ENCODE peak calls at places on chromosome 21, in seven cellular contexts. N is hepatocyte, Z is neural progenitor cell, R is GM23248, D is GM23338, I is PC-3, L is SK-N-SH. E is an unnamed sample.

GRCh38 chr21:45352621-45353125 is 52.3 kb upstream of the COL18A1 start:
- DNase-seq in N (no peak), Z (no peak), R (no peak), D (no peak), I (no peak), L (peak), E (no peak)

GRCh38 chr21:45304945-45305344 is 17.2 kb upstream of the POFUT2 start:
- DNase-seq in N (no peak), Z (no peak), R (no peak), D (no peak), I (no peak), L (no peak), E (no peak)

GRCh38 chr21:25127007-25127406 is 480.3 kb downstream of the MRPL39 start:
- DNase-seq in N (no peak), Z (no peak), R (no peak), D (no peak), I (no peak), L (no peak), E (no peak)

GRCh38 chr21:45536301-45537081 is 5.7 kb downstream of the SLC19A1 start:
- DNase-seq in N (no peak), Z (peak), R (no peak), D (no peak), I (no peak), L (no peak), E (no peak)

GRCh38 chr21:41152149-41152548 is 15.8 kb upstream of the BACE2 start:
- DNase-seq in N (no peak), Z (no peak), R (no peak), D (no peak), I (no peak), L (no peak), E (no peak)

GRCh38 chr21:45990741-45991605 is 9.4 kb downstream of the COL6A1 start:
- DNase-seq in N (no peak), Z (no peak), R (no peak), D (no peak), I (no peak), L (no peak), E (no peak)

GRCh38 chr21:28396421-28396820 is 596.3 kb downstream of the LTN1 start:
- DNase-seq in N (no peak), Z (no peak), R (no peak), D (no peak), I (no peak), L (no peak), E (peak)

GRCh38 chr21:41460578-41461527 is 34.8 kb downstream of the MX1 start:
- DNase-seq in N (peak), Z (peak), R (peak), D (peak), I (peak), L (peak), E (peak)

GRCh38 chr21:45393833-45394638 is 10.9 kb upstream of the COL18A1 start:
- DNase-seq in N (no peak), Z (no peak), R (no peak), D (no peak), I (no peak), L (no peak), E (no peak)

GRCh38 chr21:42003051-42003461 is 7.1 kb downstream of the ZBTB21 start:
- DNase-seq in N (no peak), Z (no peak), R (peak), D (no peak), I (peak), L (no peak), E (no peak)

GRCh38 chr21:42563261-42564045 is 49.8 kb downstream of the SLC37A1 start:
- DNase-seq in N (no peak), Z (no peak), R (no peak), D (no peak), I (no peak), L (no peak), E (no peak)

GRCh38 chr21:25039461-25040380 is 567.6 kb downstream of the MRPL39 start:
- DNase-seq in N (no peak), Z (peak), R (no peak), D (peak), I (peak), L (no peak), E (no peak)

GRCh38 chr21:29034678-29035077 is 10.2 kb downstream of the USP16 start:
- DNase-seq in N (no peak), Z (no peak), R (no peak), D (no peak), I (no peak), L (no peak), E (no peak)

GRCh38 chr21:42199488-42200463 is 19.2 kb upstream of the ABCG1 start:
- DNase-seq in N (peak), Z (no peak), R (peak), D (no peak), I (peak), L (no peak), E (peak)

GRCh38 chr21:46171996-46172862 is 12.0 kb downstream of the SPATC1L start:
- DNase-seq in N (no peak), Z (no peak), R (no peak), D (no peak), I (no peak), L (no peak), E (peak)

DNA sequence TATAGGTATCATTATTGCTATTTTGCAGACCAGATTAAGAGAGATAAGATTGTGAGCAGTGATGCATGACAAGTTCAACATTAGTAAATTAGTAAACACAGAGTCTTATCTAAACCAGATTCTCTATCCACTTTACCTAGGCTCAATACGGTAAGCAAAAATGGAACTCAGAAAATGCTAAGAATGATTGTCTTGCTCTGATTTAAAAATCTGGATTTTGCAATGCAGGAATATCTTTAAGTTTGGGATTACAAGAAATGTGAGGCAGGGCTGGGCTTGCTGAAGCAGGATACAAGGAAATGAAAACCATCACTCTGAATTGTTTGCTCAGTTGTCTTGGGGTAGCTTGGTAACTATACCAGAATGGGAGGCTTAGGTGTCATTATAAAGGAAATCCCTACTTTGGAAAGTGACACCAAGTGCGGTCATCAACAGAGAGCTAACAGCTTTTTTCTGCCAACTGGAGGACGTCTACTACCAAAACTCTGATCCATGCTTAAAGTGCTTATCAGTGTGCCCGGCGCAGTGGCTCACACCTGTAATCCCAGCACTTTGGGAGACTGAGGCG is 332.7 kb upstream of the RUNX1 start:
- DNase-seq in N (no peak), Z (no peak), R (no peak), D (no peak), I (no peak), L (no peak), E (no peak)
- H3K4me3 ChIP-seq in N (no peak), Z (no peak), R (no peak), D (no peak), I (no peak), L (no peak), E (no peak)

GRCh38 chr21:34880401-34880800 is 168.7 kb downstream of the RUNX1 start:
- DNase-seq in N (no peak), Z (no peak), R (no peak), D (no peak), I (no peak), L (no peak), E (no peak)

GRCh38 chr21:34878940-34879339 is 170.2 kb downstream of the RUNX1 start:
- DNase-seq in N (no peak), Z (no peak), R (peak), D (no peak), I (peak), L (no peak), E (no peak)

GRCh38 chr21:34875830-34876229 is 173.3 kb downstream of the RUNX1 start:
- DNase-seq in N (no peak), Z (no peak), R (no peak), D (no peak), I (no peak), L (no peak), E (no peak)

GRCh38 chr21:34877485-34878128 is 171.5 kb downstream of the RUNX1 start:
- DNase-seq in N (peak), Z (no peak), R (no peak), D (no peak), I (peak), L (no peak), E (no peak)

GRCh38 chr21:34878501-34878900 is 170.6 kb downstream of the RUNX1 start:
- DNase-seq in N (no peak), Z (no peak), R (peak), D (no peak), I (peak), L (no peak), E (no peak)
- TF ChIP-seq EZH2phosphoT487 in N (no peak), Z (no peak), R (no peak), D (no peak), I (no peak), L (no peak), E (no peak)

GRCh38 chr21:38123626-38124025 is 133.2 kb upstream of the KCNJ15 start:
- DNase-seq in N (no peak), Z (no peak), R (no peak), D (no peak), I (no peak), L (no peak), E (no peak)

GRCh38 chr21:38119793-38120192 is 137.0 kb upstream of the KCNJ15 start:
- DNase-seq in N (no peak), Z (no peak), R (no peak), D (no peak), I (no peak), L (no peak), E (no peak)

GRCh38 chr21:38115870-38116269 is 140.9 kb upstream of the KCNJ15 start:
- DNase-seq in N (no peak), Z (no peak), R (no peak), D (no peak), I (no peak), L (no peak), E (no peak)

GRCh38 chr21:38121888-38122705 is 134.7 kb upstream of the KCNJ15 start:
- DNase-seq in N (no peak), Z (no peak), R (peak), D (no peak), I (no peak), L (no peak), E (no peak)

GRCh38 chr21:38120984-38121855 is 135.6 kb upstream of the KCNJ15 start:
- DNase-seq in N (no peak), Z (no peak), R (no peak), D (no peak), I (no peak), L (no peak), E (no peak)
- H3K4me3 ChIP-seq in N (no peak), Z (no peak), R (no peak), D (no peak), I (no peak), L (no peak), E (no peak)

DNA sequence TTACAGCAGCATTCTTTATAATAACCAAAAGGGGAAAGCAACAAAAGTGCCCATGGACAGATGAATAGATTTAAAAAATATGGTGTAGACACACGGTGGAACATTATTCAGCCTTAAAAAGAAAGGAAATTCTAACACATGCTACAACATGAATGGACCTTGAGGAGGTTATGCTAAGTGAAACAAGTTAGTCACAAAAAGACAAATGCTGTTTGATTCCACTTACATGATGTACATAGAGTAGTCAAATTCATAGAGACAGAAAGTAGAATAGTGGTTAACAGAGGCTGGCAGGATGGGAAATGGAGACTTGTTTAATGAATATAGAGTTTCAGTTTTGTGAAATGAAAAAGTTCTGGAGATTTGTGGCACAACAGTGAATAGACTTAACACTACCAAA is 151.4 kb downstream of the CYYR1 start:
- DNase-seq in N (no peak), Z (no peak), R (no peak), D (no peak), I (no peak), L (no peak), E (no peak)
- TF ChIP-seq EZH2phosphoT487 in N (no peak), Z (no peak), R (no peak), D (no peak), I (no peak), L (no peak), E (no peak)

DNA sequence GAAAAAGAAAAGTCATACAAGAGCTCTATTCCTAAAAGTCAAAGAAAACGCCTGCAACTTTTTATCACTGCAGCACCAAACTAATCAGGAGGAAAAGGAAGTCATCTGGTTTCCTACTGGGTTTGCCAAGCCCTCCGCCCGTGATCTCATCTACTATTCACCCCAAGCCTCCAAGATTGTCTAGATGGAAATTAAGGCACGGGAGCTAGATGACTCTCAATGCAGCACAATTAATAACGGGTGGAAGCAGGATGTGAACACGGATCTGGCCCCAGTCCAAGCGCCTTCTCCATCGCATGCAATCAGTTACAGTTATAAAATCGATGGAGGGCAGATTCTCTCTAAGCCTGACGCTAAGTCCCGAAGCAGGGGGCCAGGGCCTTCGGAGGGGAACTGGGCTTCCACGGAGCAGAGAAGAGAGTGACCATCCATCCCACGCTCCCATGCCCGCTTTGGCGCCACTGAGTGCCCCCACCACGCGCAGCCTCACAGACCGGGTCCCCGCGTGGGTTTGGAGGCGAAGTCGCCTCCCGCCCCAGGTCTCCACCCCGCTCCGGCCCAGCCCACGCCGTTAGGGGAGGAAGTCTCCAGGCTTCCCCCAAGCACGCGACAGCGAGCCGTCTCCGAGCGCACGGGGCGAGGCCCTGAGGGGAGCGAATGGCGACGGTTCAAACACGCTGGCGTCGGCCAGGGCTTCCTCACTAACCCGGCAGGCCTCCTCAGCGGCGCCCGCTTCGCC is 1.8 kb downstream of the HSF2BP start:
- DNase-seq in N (no peak), Z (no peak), R (peak), D (no peak), I (no peak), L (no peak), E (no peak)
- H3K4me3 ChIP-seq in N (no peak), Z (no peak), R (no peak), D (no peak), I (no peak), L (no peak), E (no peak)

GRCh38 chr21:37369307-37369854 is 2.8 kb downstream of the DYRK1A start:
- DNase-seq in N (no peak), Z (no peak), R (no peak), D (no peak), I (no peak), L (no peak), E (peak)

GRCh38 chr21:37368536-37369279 is 2.1 kb downstream of the DYRK1A start:
- DNase-seq in N (peak), Z (no peak), R (peak), D (no peak), I (peak), L (no peak), E (no peak)

GRCh38 chr21:37366488-37367300 is at the start of gene DYRK1A:
- DNase-seq in N (peak), Z (peak), R (peak), D (peak), I (peak), L (peak), E (peak)

GRCh38 chr21:37367301-37367757 is 756 bp downstream of the DYRK1A start:
- DNase-seq in N (peak), Z (peak), R (peak), D (no peak), I (no peak), L (peak), E (peak)

GRCh38 chr21:37367758-37368535 is 1.4 kb downstream of the DYRK1A start:
- DNase-seq in N (peak), Z (peak), R (peak), D (peak), I (peak), L (peak), E (peak)
- TF ChIP-seq EZH2phosphoT487 in N (no peak), Z (no peak), R (no peak), D (no peak), I (no peak), L (no peak), E (no peak)

DNA sequence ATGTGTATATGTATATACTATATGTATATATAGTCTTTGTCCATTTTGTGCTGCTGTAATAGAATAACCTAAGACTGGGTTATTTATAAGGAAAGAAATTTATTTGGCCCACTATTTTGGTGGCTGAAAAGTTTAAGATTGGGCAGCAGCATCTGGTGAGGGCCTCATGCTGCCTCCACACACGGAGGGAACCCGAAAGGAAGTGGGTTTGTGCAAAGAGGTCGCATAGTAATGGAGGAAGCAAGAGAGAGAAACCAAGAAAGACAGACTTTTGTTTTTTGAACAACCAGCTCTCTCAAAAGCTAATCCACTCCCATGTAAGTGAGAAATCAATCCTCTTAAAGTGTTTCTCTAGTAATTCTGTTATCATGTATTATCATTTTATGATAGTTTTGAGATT is 1147.3 kb downstream of the NCAM2 start:
- DNase-seq in N (no peak), Z (no peak), R (no peak), D (no peak), I (no peak), L (no peak), E (no peak)
- H3K4me3 ChIP-seq in N (no peak), Z (no peak), R (no peak), D (no peak), I (no peak), L (no peak), E (no peak)

GRCh38 chr21:32562426-32562825 is 22.9 kb downstream of the TCP10L start:
- DNase-seq in N (peak), Z (peak), R (peak), D (peak), I (no peak), L (no peak), E (no peak)
- TF ChIP-seq EZH2phosphoT487 in N (no peak), Z (no peak), R (no peak), D (no peak), I (no peak), L (no peak), E (no peak)

GRCh38 chr21:16956824-16957223 is 556.0 kb upstream of the CXADR start:
- DNase-seq in N (no peak), Z (no peak), R (no peak), D (no peak), I (no peak), L (no peak), E (no peak)
- H3K4me3 ChIP-seq in N (no peak), Z (no peak), R (no peak), D (no peak), I (no peak), L (no peak), E (no peak)

E was measured in OCI-LY7.